ENCODE peak calls at places on chromosomes 5 and 9, in seven cellular contexts. F, D, J, A, M, N and B are unnamed samples.

GRCh38 chr5:113017891-113018635 is 41.5 kb downstream of the DCP2 start:
- DNase-seq in F (no peak), N (peak; percentile 31), M (no peak), A (peak; percentile 92), D (peak; percentile 92), J (no peak), B (no peak)

GRCh38 chr9:29176786-29177185 is 1603.5 kb upstream of the C9orf72 start:
- DNase-seq in J (no peak), F (no peak), D (no peak), M (no peak), N (no peak), A (no peak), B (no peak)

GRCh38 chr5:10289991-10290390 is 17.7 kb downstream of the CMBL start:
- DNase-seq in J (no peak), A (no peak), D (no peak), F (no peak), N (no peak), M (no peak), B (no peak)

GRCh38 chr5:107483196-107483595 is 187.5 kb downstream of the EFNA5 start:
- DNase-seq in N (no peak), A (no peak), F (no peak), M (no peak), J (no peak), D (no peak), B (peak; percentile 46)

GRCh38 chr5:33257807-33258491 is 182.8 kb upstream of the TARS1 start:
- DNase-seq in F (no peak), A (peak; percentile 90), M (no peak), N (peak; percentile 80), J (no peak), D (peak; percentile 91), B (no peak)

GRCh38 chr5:65203746-65204145 is 278.0 kb downstream of the ADAMTS6 start:
- DNase-seq in N (peak; percentile 24), F (no peak), D (peak; percentile 96), M (no peak), A (peak; percentile 96), J (no peak), B (no peak)

GRCh38 chr9:8895498-8896224 is 1096.1 kb upstream of the DMAC1 start:
- DNase-seq in M (peak; percentile 41), J (peak; percentile 79), D (peak; percentile 30), F (peak; percentile 63), N (peak; percentile 47), A (peak; percentile 11), B (peak; percentile 72)

GRCh38 chr5:57179262-57179960 is 5.6 kb downstream of the GPBP1 start:
- DNase-seq in F (no peak), J (no peak), M (no peak), N (no peak), A (no peak), D (no peak), B (no peak)

GRCh38 chr9:137918331-137919094 is 40.9 kb downstream of the CACNA1B start:
- DNase-seq in D (no peak), M (no peak), F (no peak), N (no peak), J (no peak), A (no peak), B (no peak)

GRCh38 chr9:87596862-87597261 is 99.2 kb downstream of the DAPK1 start:
- DNase-seq in J (no peak), N (no peak), A (no peak), D (no peak), M (no peak), F (no peak), B (no peak)

GRCh38 chr9:131833083-131833482 is 93.2 kb upstream of the RAPGEF1 start:
- DNase-seq in N (no peak), J (no peak), M (no peak), D (no peak), F (no peak), A (no peak), B (no peak)

GRCh38 chr9:121607434-121608248 is 43.8 kb upstream of the DAB2IP start:
- DNase-seq in A (peak; percentile 46), D (peak; percentile 53), F (peak; percentile 83), M (peak; percentile 75), N (no peak), J (no peak), B (peak; percentile 43)

GRCh38 chr9:93480262-93480661 is 26.9 kb upstream of the FAM120AOS start:
- DNase-seq in J (peak; percentile 41), N (no peak), D (no peak), F (peak; percentile 31), A (no peak), M (peak; percentile 47), B (no peak)

GRCh38 chr5:142685418-142686209 is at the start of gene FGF1:
- DNase-seq in N (no peak), J (no peak), M (peak; percentile 76), A (peak; percentile 80), F (peak; percentile 47), D (peak; percentile 86), B (no peak)

GRCh38 chr5:38680094-38680765 is 123.8 kb upstream of the LIFR start:
- DNase-seq in N (no peak), J (no peak), A (no peak), D (no peak), M (no peak), F (no peak), B (no peak)

GRCh38 chr9:98356953-98357352 is 101.5 kb upstream of the TBC1D2 start:
- DNase-seq in J (no peak), D (peak; percentile 37), N (peak; percentile 87), F (no peak), A (peak; percentile 36), M (no peak), B (no peak)

GRCh38 chr9:78306222-78307076 is 9.5 kb downstream of the PSAT1 start:
- DNase-seq in J (no peak), M (no peak), N (no peak), F (no peak), D (no peak), A (no peak), B (no peak)

GRCh38 chr5:134072471-134073220 is 41.8 kb upstream of the TCF7 start:
- DNase-seq in M (no peak), N (no peak), D (no peak), F (no peak), J (no peak), A (no peak), B (no peak)

GRCh38 chr9:135339378-135339973 is 140.1 kb upstream of the PPP1R26 start:
- DNase-seq in F (no peak), D (no peak), N (no peak), J (no peak), M (no peak), A (no peak), B (no peak)

GRCh38 chr5:53479656-53480473 is 564 bp upstream of the FST start:
- DNase-seq in N (no peak), A (peak; percentile 31), F (peak; percentile 77), M (peak; percentile 55), D (peak; percentile 55), J (peak; percentile 67), B (peak; percentile 82)

GRCh38 chr9:109974143-109974917 is 194.3 kb downstream of the PALM2AKAP2 start:
- DNase-seq in N (no peak), F (no peak), D (no peak), A (no peak), J (no peak), M (no peak), B (no peak)

GRCh38 chr5:175712681-175713085 is 54.8 kb downstream of the HRH2 start:
- DNase-seq in M (peak; percentile 44), N (no peak), A (no peak), F (no peak), D (no peak), J (no peak), B (no peak)

GRCh38 chr9:128917151-128917849 is 3.5 kb upstream of the PHYHD1 start:
- DNase-seq in F (no peak), N (peak; percentile 86), A (peak; percentile 63), D (peak; percentile 69), M (no peak), J (no peak), B (no peak)

DNA sequence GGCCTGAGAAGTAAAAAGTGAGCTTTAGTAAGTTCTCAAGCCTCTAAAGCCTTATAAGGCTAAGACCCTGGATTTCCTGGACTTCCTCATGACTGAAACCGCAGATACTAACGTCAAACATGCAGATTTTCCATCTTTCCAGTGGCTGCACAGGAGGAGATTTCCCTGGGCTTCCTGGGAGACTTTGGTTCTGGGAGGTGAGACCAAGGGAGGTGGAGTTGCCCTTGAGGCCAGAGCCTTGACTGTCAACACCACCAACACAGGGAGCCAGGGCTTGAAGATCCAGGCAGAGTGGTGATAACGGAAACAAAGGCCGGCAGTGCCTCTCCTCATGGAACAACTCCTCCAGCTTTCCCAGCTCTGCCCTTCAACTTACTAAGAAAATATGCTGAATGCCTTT is 144.7 kb upstream of the LRRTM2 start:
- DNase-seq in F (peak; percentile 3), N (no peak), J (no peak), A (no peak), M (no peak), D (no peak), B (no peak)
- H3K4me2 ChIP-seq in F (no peak overlapping the region), N (no peak overlapping the region), J (no peak overlapping the region), A (no peak overlapping the region), M (no peak overlapping the region), D (no peak overlapping the region), B (no peak overlapping the region)

GRCh38 chr5:149791881-149792280 is 61.8 kb downstream of the PPARGC1B start:
- DNase-seq in D (no peak), A (no peak), N (no peak), J (no peak), M (no peak), F (no peak), B (no peak)

GRCh38 chr5:149790276-149790675 is 60.2 kb downstream of the PPARGC1B start:
- DNase-seq in N (no peak), M (no peak), F (no peak), A (no peak), D (no peak), J (no peak), B (no peak)

GRCh38 chr5:149792540-149792939 is 62.4 kb downstream of the PPARGC1B start:
- DNase-seq in M (no peak), F (no peak), J (no peak), A (no peak), D (no peak), N (no peak), B (no peak)

GRCh38 chr5:149789835-149790234 is 59.7 kb downstream of the PPARGC1B start:
- DNase-seq in A (no peak), M (no peak), D (no peak), F (no peak), N (no peak), J (no peak), B (no peak)

GRCh38 chr5:149788964-149789363 is 58.9 kb downstream of the PPARGC1B start:
- DNase-seq in D (no peak), A (no peak), N (no peak), F (no peak), M (no peak), J (no peak), B (no peak)
- H3K79me2 ChIP-seq in D (no peaks in the 10 kb centered on the region), A (no peaks in the 10 kb centered on the region), N (no peaks in the 10 kb centered on the region), F (no peaks in the 10 kb centered on the region), M (no peaks in the 10 kb centered on the region), J (peaks cover 18% of the 10 kb centered on the region), B (no peaks in the 10 kb centered on the region)

DNA sequence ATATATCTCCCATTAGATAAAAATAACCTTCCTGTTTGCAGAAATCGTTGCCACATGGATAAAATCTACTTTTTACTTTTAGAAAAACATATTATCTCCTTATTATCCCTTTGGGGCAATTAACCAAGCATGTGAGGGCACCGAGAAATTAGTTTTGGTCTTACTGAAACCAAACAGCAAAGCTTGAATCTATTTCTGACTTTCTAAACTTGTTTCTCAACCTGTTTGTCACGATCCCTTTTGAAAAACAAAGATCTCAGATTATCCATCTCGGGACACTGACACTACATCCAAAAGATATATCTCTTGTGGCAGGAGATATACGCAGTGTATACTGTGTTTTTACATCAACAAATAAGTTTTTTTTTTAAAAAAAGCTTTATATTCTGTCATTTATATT is 2.3 kb downstream of the TUT7 start:
- DNase-seq in A (no peak), D (no peak), J (no peak), N (peak; percentile 8), M (no peak), F (no peak), B (no peak)
- H3K4me2 ChIP-seq in A (peak overlapping the region; percentile 87), D (peak overlapping the region; percentile 80), J (peak overlapping the region; percentile 18), N (peak overlapping the region; percentile 94), M (peak overlapping the region; percentile 88), F (no peak overlapping the region), B (no peak overlapping the region)

GRCh38 chr5:15610216-15610615 is 110.2 kb downstream of the FBXL7 start:
- DNase-seq in N (peak; percentile 71), J (peak; percentile 36), D (no peak), A (no peak), M (no peak), F (peak; percentile 94), B (no peak)
- H3K79me2 ChIP-seq in N (no peaks in the 10 kb centered on the region), J (peaks cover 42% of the 10 kb centered on the region), D (no peaks in the 10 kb centered on the region), A (peaks cover 24% of the 10 kb centered on the region), M (peaks cover 11% of the 10 kb centered on the region), F (no peaks in the 10 kb centered on the region), B (peaks cover 35% of the 10 kb centered on the region)